ENCODE peak calls at places on chromosomes 12 and 14, in four cellular contexts. X is H1, U is GM12878, Q is HepG2. D is an unnamed sample.

GRCh38 chr14:71533396-71533795 is 398.8 kb upstream of the RGS6 start:
- DNase-seq in X (no peak), U (no peak), Q (no peak), D (no peak)

GRCh38 chr12:50187084-50187900 is 20.1 kb upstream of the CERS5 start:
- DNase-seq in X (no peak), U (peak; percentile 47), Q (no peak), D (no peak)

GRCh38 chr14:25050494-25051170 is 685 bp upstream of the STXBP6 start:
- DNase-seq in X (no peak), U (no peak), Q (no peak), D (no peak)

GRCh38 chr12:64650762-64651161 is 40.5 kb downstream of the RASSF3 start:
- DNase-seq in X (no peak), U (no peak), Q (no peak), D (no peak)

GRCh38 chr14:99946652-99947489 is 118.4 kb upstream of the EVL start:
- DNase-seq in X (peak; percentile 88), U (no peak), Q (no peak), D (peak; percentile 90)

GRCh38 chr12:130192667-130193345 is 30.5 kb downstream of the FZD10 start:
- DNase-seq in X (no peak), U (no peak), Q (peak; percentile 3), D (no peak)

GRCh38 chr12:78241472-78241871 is 410.8 kb downstream of the NAV3 start:
- DNase-seq in X (no peak), U (no peak), Q (no peak), D (no peak)

GRCh38 chr12:9925746-9926393 is 6.3 kb downstream of the CLEC2A start:
- DNase-seq in X (no peak), U (no peak), Q (peak; percentile 9), D (peak; percentile 7)

GRCh38 chr14:106500571-106500970 is 974.2 kb downstream of the TMEM121 start:
- DNase-seq in X (no peak), U (no peak), Q (no peak), D (no peak)

GRCh38 chr14:64875350-64875749 is 4.4 kb downstream of the SPTB start:
- DNase-seq in X (no peak), U (no peak), Q (no peak), D (no peak)

GRCh38 chr12:57477710-57478681 is 1.7 kb downstream of the ARHGAP9 start:
- DNase-seq in X (no peak), U (peak; percentile 41), Q (no peak), D (no peak)

GRCh38 chr12:102958073-102958829 is 777 bp downstream of the ASCL1 start:
- DNase-seq in X (peak; percentile 77), U (no peak), Q (no peak), D (peak; percentile 80)

GRCh38 chr12:113333877-113334785 is 778 bp downstream of the SLC8B1 start:
- DNase-seq in X (no peak), U (no peak), Q (no peak), D (no peak)

GRCh38 chr14:101109347-101109638 is 205.8 kb upstream of the RTL1 start:
- DNase-seq in X (no peak), U (no peak), Q (no peak), D (no peak)

GRCh38 chr12:67650528-67651379 is 2.2 kb downstream of the DYRK2 start:
- DNase-seq in X (no peak), U (no peak), Q (no peak), D (no peak)

GRCh38 chr12:95882873-95883272 is 24.1 kb downstream of the SNRPF start:
- DNase-seq in X (no peak), U (no peak), Q (peak; percentile 52), D (no peak)

GRCh38 chr12:95880895-95881294 is 22.1 kb downstream of the SNRPF start:
- DNase-seq in X (no peak), U (no peak), Q (no peak), D (no peak)

GRCh38 chr12:95884998-95885397 is 26.2 kb downstream of the SNRPF start:
- DNase-seq in X (no peak), U (no peak), Q (peak; percentile 26), D (no peak)

GRCh38 chr12:95882080-95882479 is 23.3 kb downstream of the SNRPF start:
- DNase-seq in X (no peak), U (no peak), Q (no peak), D (no peak)

DNA sequence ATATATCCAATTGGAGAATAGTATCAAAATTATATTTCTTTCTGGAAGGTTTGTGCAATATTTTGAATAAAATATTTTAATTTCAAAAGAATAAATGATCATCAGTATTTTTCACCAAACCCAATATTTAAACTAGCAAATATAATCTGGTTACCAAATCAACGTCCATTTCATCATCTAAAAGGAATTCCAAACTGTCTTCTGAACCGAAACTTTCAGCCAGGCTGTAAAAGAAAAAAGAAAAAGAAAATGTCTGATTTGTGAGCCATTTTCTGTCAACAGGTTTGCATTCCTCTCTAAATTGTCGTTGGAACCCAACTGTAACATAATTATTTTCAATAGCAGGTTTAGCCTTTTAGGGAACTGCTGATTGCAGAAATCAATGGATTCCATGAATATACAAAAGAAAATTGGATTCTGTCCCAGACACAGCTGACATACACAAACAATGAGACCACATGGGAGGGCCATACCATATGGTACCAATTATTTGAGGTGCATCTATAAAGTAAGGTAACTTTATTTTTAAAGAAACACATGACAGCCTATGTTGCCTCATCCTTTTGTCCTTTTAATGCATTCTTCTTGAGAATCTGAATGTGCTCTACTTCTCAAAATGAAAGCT is 22.7 kb downstream of the SNRPF start:
- DNase-seq in X (no peak), U (no peak), Q (no peak), D (no peak)
- TF ChIP-seq TCF12 in X (no peak), U (no peak), Q (no peak), D (peak; percentile 63)

GRCh38 chr12:59078027-59078426 is 157.7 kb upstream of the LRIG3 start:
- DNase-seq in X (no peak), U (no peak), Q (no peak), D (no peak)

GRCh38 chr12:59075968-59076367 is 155.7 kb upstream of the LRIG3 start:
- DNase-seq in X (no peak), U (no peak), Q (no peak), D (no peak)

GRCh38 chr12:59076611-59077010 is 156.3 kb upstream of the LRIG3 start:
- DNase-seq in X (no peak), U (no peak), Q (no peak), D (no peak)

GRCh38 chr12:59079029-59079428 is 158.7 kb upstream of the LRIG3 start:
- DNase-seq in X (no peak), U (no peak), Q (no peak), D (no peak)

DNA sequence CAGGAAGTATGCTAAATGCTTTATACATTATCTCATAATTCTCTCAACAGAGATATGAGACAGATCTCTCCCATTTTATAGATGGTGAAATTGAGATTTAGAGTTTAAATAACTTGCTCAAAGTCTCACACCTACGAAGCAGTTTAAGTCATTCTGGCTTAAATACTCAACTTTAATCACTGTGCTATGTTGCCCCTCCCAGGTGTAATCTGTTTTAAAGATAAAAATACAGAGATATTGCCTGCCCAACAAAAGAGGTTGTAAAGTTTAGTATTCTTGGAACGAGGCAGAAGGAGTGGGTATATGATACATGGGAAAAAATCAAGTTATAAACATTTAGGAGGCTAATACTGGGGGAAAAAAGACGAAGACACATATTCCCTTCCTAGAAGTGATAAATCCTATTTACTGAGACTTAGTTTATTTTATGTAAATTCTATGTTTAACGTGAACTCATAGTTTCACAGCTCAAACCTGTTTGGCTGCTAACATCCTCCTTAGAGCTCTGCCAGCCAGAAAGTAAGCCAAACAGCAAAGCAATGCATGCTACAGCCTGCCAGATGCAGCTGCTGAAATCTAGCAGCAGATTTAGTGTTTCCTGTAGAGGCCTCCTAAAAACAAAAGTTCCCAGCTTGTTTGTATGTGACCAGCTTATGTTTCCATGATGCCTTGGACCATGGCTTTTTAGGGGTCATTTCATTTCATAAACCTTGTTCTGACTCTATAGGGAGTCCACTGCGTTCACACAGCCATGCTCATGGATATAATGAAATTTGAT is 157.0 kb upstream of the LRIG3 start:
- DNase-seq in X (no peak), U (no peak), Q (no peak), D (no peak)
- TF ChIP-seq TCF12 in X (no peak), U (no peak), Q (no peak), D (no peak)

GRCh38 chr14:49879683-49880204 is 13.1 kb upstream of the ARF6 start:
- DNase-seq in X (peak; percentile 61), U (no peak), Q (peak; percentile 80), D (peak; percentile 65)
- TF ChIP-seq TCF12 in X (peak; percentile 40), U (peak; percentile 35), Q (no peak), D (no peak)

DNA sequence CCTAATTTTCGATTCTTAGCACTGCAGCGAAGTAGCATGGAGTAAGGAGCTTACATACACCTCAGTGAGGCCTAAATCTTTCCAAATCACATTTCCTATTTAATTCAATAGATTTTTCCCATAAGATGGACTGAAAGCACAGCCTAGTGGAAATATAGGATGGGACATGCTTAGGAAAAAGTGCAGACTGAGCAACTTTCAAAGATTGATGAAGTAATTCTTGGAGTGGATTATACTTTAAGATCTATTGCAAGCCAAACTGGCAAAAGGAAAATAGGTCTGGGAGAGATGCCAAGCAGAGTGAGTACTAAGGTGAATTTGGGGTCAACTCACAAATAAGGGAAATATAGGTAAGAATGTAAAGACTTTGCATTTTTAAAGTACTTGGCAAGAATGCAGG is 170.3 kb upstream of the FOXG1 start:
- DNase-seq in X (no peak), U (no peak), Q (no peak), D (no peak)
- TF ChIP-seq TCF12 in X (no peak), U (no peak), Q (no peak), D (no peak)

DNA sequence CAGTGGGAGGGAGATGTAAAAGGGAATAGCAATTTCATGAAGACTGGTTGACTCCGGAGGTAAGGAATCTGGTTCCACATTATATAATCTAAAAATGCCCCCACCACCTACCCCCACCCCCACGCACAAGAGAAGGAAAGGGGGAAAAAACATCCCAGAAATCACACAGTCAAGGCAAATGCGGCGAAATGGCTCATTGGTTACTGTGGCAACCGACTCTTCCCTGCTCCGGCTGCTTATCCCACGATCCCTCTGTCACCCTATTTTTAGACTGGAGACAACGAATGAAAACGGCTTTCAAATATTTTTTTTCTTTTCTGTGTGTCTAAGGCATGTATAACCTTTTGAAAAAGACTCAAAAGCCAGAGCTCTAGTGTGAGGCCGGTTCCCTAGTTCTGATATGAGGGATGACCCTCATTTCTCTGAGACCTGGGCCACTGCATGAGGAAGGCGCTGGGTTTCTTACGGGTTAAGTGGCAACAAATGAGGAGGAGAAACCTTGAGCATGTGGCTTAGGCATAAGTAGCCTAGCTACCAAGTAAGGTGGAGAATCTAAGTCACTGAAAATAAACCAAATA is 148.3 kb upstream of the GRIN2B start:
- DNase-seq in X (no peak), U (no peak), Q (no peak), D (no peak)
- TF ChIP-seq TCF12 in X (no peak), U (no peak), Q (no peak), D (no peak)

DNA sequence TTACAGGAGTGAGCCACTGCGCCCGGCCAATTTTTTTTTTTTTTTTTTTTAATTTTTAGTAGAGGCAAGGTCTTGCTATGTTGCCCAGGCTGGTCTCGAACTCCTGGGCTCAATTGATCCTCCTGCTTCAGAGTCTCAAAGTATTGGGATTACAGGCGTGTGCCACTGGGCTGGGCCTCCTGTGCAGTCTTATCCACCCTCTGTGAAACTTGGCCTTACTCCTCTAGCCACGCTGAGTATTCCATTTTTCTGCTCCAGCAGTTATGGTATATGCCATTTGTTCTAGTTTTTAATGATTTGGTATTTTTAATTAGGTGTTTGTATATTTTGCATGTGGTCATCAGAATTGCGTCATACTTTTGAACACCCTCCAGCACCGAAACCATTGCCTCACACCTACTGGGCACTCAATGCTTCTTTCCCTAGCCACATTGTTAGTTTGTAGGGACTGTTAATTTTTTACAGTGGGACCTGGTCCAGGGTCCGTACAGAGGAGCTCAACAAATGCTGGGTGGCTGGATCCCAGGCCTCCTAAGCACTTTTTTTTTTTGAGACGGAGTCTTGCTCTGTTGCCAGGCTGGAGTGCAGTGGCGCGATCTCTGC is 11.4 kb downstream of the RIOX1 start:
- DNase-seq in X (no peak), U (no peak), Q (no peak), D (no peak)
- TF ChIP-seq TCF12 in X (no peak), U (no peak), Q (no peak), D (no peak)

GRCh38 chr12:92107621-92108131 is 38.0 kb downstream of the BTG1 start:
- DNase-seq in X (no peak), U (no peak), Q (no peak), D (peak; percentile 55)
- TF ChIP-seq TCF12 in X (no peak), U (no peak), Q (no peak), D (peak; percentile 28)